ENCODE peak calls at places on chromosomes 2 and 18, in ten cellular contexts. W, C, H, E, Y, I, L, U, K and F are unnamed samples.
A peak's percentile ranks its signal among the peaks of the same experiment; 100 is the strongest.

GRCh38 chr2:46407852-46408455 is 71.4 kb upstream of the TMEM247 start:
- DNase-seq in W (no peak), C (no peak), H (no peak), E (no peak), Y (no peak), I (no peak), L (no peak), U (no peak), K (no peak), F (no peak)

GRCh38 chr2:70985956-70986355 is 7.5 kb downstream of the ANKRD53 start:
- DNase-seq in W (no peak), C (no peak), H (no peak), E (no peak), Y (no peak), I (no peak), L (peak; percentile 5), U (no peak), K (no peak), F (no peak)

GRCh38 chr2:42112418-42112817 is 56.7 kb upstream of the EML4 start:
- DNase-seq in W (no peak), C (no peak), H (no peak), E (no peak), Y (no peak), I (peak; percentile 65), L (no peak), U (no peak), K (no peak), F (no peak)

GRCh38 chr2:173288561-173288960 is 66.1 kb upstream of the CDCA7 start:
- DNase-seq in W (no peak), C (no peak), H (peak; percentile 15), E (no peak), Y (no peak), I (no peak), L (no peak), U (no peak), K (no peak), F (no peak)

GRCh38 chr2:232235716-232236115 is 142.8 kb upstream of the ALPP start:
- DNase-seq in W (no peak), C (no peak), H (no peak), E (no peak), Y (no peak), I (no peak), L (no peak), U (peak; percentile 16), K (no peak), F (no peak)

GRCh38 chr2:16633632-16634430 is 31.8 kb downstream of the CYRIA start:
- DNase-seq in W (no peak), C (no peak), H (no peak), E (no peak), Y (peak; percentile 79), I (peak; percentile 90), L (no peak), U (no peak), K (no peak), F (no peak)

GRCh38 chr2:230540332-230540731 is 124.3 kb downstream of the SP100 start:
- DNase-seq in W (no peak), C (no peak), H (no peak), E (no peak), Y (no peak), I (no peak), L (no peak), U (no peak), K (no peak), F (no peak)

GRCh38 chr2:101759162-101759561 is 61.7 kb downstream of the MAP4K4 start:
- DNase-seq in W (no peak), C (no peak), H (peak; percentile 82), E (no peak), Y (peak; percentile 27), I (peak; percentile 91), L (peak; percentile 46), U (no peak), K (peak; percentile 23), F (no peak)

GRCh38 chr2:66189598-66189997 is 245.3 kb upstream of the MEIS1 start:
- DNase-seq in W (peak; percentile 43), C (no peak), H (no peak), E (no peak), Y (no peak), I (no peak), L (no peak), U (no peak), K (no peak), F (no peak)

GRCh38 chr2:209426432-209426831 is 2.6 kb downstream of the MAP2 start:
- DNase-seq in W (no peak), C (no peak), H (no peak), E (no peak), Y (no peak), I (peak; percentile 81), L (no peak), U (no peak), K (no peak), F (no peak)

GRCh38 chr2:164794432-164795231 is 47.0 kb downstream of the COBLL1 start:
- DNase-seq in W (no peak), C (no peak), H (no peak), E (no peak), Y (peak; percentile 4), I (no peak), L (no peak), U (no peak), K (no peak), F (no peak)

GRCh38 chr2:191933307-191934105 is 86.6 kb upstream of the CAVIN2 start:
- DNase-seq in W (no peak), C (no peak), H (peak; percentile 37), E (no peak), Y (no peak), I (no peak), L (no peak), U (no peak), K (no peak), F (no peak)

GRCh38 chr18:47919916-47920315 is 10.5 kb downstream of the SMAD2 start:
- DNase-seq in W (no peak), C (no peak), H (no peak), E (no peak), Y (no peak), I (no peak), L (no peak), U (no peak), K (no peak), F (no peak)

DNA sequence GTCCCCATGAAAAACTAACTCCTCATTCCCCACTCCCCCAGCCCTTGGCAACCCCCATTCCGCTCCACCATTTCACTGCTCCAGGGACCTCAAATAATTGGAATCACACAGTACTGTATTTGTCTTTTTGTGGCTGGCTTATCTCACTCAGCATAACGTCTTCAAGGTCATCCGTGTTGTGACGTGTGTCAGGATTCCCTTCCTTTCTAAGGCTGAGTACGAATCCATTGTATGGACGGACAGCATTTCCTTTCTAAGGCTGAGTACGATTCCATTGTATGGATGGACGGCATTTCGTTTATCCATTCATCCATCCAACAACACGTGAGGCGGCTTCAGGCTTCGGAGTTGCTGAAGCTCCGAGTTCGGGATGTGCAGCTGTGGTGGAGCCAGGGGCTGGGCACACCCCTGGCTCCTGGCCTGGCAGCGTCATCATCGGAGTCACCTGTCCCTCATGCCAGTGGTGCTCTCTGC is 1.2 kb upstream of the ASB1 start:
- DNase-seq in W (no peak), C (no peak), H (no peak), E (no peak), Y (peak; percentile 66), I (no peak), L (no peak), U (no peak), K (no peak), F (no peak)
- H3K27ac ChIP-seq in W (peak overlapping the region; percentile 83), C (peak overlapping the region; percentile 92), H (peak overlapping the region; percentile 97), E (peak overlapping the region; percentile 93), Y (peak overlapping the region; percentile 96), I (no peak overlapping the region), L (peak overlapping the region; percentile 92), U (no peak overlapping the region), K (peak overlapping the region; percentile 96), F (no peak overlapping the region)

DNA sequence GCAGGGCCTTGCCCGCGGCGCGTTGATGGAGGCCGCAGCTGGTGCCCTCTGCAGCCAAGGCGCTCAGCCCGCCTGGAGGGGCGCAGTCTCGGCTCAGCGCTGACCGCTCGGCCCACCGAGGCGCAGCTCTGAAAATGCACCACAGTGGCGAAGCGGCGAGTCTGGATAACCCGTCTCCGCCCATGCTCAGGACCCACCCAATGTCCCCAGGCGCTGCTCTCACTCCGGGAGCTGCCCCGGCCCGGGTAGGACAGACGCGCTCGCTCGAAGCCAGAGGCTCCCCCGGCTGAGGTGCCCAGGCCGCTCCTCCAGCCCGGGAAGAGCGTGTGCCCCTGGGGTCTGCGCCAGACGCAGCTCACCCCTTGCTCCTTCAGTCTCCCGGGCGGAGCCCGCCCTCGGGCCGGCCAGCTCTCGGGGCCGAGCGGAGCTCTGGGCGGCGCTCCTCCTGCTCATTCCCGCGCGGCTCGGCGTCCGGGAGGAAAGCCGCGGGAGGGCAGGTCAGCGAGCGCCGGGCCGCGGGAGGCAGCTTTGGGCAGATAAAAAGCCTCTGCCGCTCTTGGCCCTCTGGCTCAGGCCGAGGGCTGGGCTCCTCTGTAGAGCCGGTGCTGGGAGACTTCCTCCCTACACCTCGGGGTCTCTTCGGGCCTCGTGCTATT is 1.6 kb upstream of the TBR1 start:
- DNase-seq in W (no peak), C (no peak), H (no peak), E (no peak), Y (peak; percentile 60), I (no peak), L (no peak), U (no peak), K (no peak), F (no peak)
- TF ChIP-seq CTCF in W (no peak), C (no peak), H (peak; percentile 21), E (no peak), Y (no peak), I (no peak), L (no peak), U (no peak), K (no peak), F (no peak)

GRCh38 chr18:45621068-45621511 is 5.8 kb downstream of the SLC14A2 start:
- DNase-seq in W (peak; percentile 50), C (no peak), H (no peak), E (no peak), Y (peak; percentile 45), I (no peak), L (peak; percentile 48), U (no peak), K (no peak), F (peak; percentile 20)
- H3K4me3 ChIP-seq in W (no peak overlapping the region), C (no peak overlapping the region), H (no peak overlapping the region), E (no peak overlapping the region), Y (no peak overlapping the region), I (no peak overlapping the region), L (no peak overlapping the region), U (no peak overlapping the region), K (no peak overlapping the region), F (no peak overlapping the region)

GRCh38 chr2:43193652-43193995 is 32.8 kb downstream of the ZFP36L2 start:
- DNase-seq in W (no peak), C (no peak), H (no peak), E (no peak), Y (no peak), I (no peak), L (no peak), U (no peak), K (no peak), F (no peak)

GRCh38 chr2:43192039-43192438 is 34.4 kb downstream of the ZFP36L2 start:
- DNase-seq in W (no peak), C (no peak), H (no peak), E (no peak), Y (no peak), I (no peak), L (no peak), U (no peak), K (no peak), F (no peak)

GRCh38 chr2:43196773-43197567 is 29.4 kb downstream of the ZFP36L2 start:
- DNase-seq in W (no peak), C (no peak), H (no peak), E (no peak), Y (no peak), I (no peak), L (no peak), U (no peak), K (no peak), F (no peak)

GRCh38 chr2:43192939-43193651 is 33.3 kb downstream of the ZFP36L2 start:
- DNase-seq in W (no peak), C (no peak), H (no peak), E (no peak), Y (no peak), I (no peak), L (no peak), U (no peak), K (no peak), F (no peak)

GRCh38 chr2:43193996-43194869 is 32.2 kb downstream of the ZFP36L2 start:
- DNase-seq in W (no peak), C (no peak), H (no peak), E (no peak), Y (no peak), I (no peak), L (no peak), U (no peak), K (no peak), F (no peak)
- H3K27ac ChIP-seq in W (no peak overlapping the region), C (no peak overlapping the region), H (no peak overlapping the region), E (no peak overlapping the region), Y (peak overlapping the region; percentile 80), I (no peak overlapping the region), L (no peak overlapping the region), U (no peak overlapping the region), K (no peak overlapping the region), F (no peak overlapping the region)